ENCODE peak calls at places on chromosomes 3 and 15, in five cellular contexts. P is GM23338, U is HCT116, S is Panc1, V is A549. Q is an unnamed sample.

GRCh38 chr3:171770689-171771620 is 39.3 kb downstream of the PLD1 start:
- DNase-seq in P (peak), U (no peak), S (no peak), V (peak), Q (no peak)

GRCh38 chr3:179719048-179719734 is 66.4 kb downstream of the USP13 start:
- DNase-seq in P (peak), U (no peak), S (no peak), V (no peak), Q (no peak)

GRCh38 chr15:70098461-70099166 is 897 bp upstream of the TLE3 start:
- DNase-seq in P (peak), U (peak), S (no peak), V (peak), Q (no peak)

GRCh38 chr3:45701167-45701867 is 12.1 kb downstream of the SACM1L start:
- DNase-seq in P (peak), U (no peak), S (no peak), V (no peak), Q (no peak)

GRCh38 chr15:60392986-60393811 is 4.6 kb downstream of the ANXA2 start:
- DNase-seq in P (no peak), U (peak), S (peak), V (peak), Q (no peak)

GRCh38 chr15:35309886-35310285 is 224.8 kb upstream of the NANOGP8 start:
- DNase-seq in P (no peak), U (no peak), S (no peak), V (no peak), Q (no peak)

GRCh38 chr15:74873756-74874424 is 725 bp upstream of the SCAMP2 start:
- DNase-seq in P (peak), U (no peak), S (no peak), V (peak), Q (peak)

GRCh38 chr15:31365032-31365654 is 38.5 kb downstream of the KLF13 start:
- DNase-seq in P (no peak), U (no peak), S (no peak), V (no peak), Q (no peak)

GRCh38 chr15:25830844-25831443 is 32.2 kb downstream of the ATP10A start:
- DNase-seq in P (no peak), U (no peak), S (no peak), V (no peak), Q (no peak)

GRCh38 chr15:43854801-43855200 is 28.0 kb downstream of the WDR76 start:
- DNase-seq in P (no peak), U (no peak), S (no peak), V (no peak), Q (no peak)

GRCh38 chr15:39539466-39539865 is 41.4 kb upstream of the THBS1 start:
- DNase-seq in P (no peak), U (no peak), S (no peak), V (no peak), Q (no peak)

GRCh38 chr3:20323307-20323927 is 137.4 kb upstream of the SGO1 start:
- DNase-seq in P (no peak), U (no peak), S (no peak), V (no peak), Q (no peak)

GRCh38 chr15:66573719-66574641 is 8.2 kb upstream of the LCTL start:
- DNase-seq in P (no peak), U (no peak), S (no peak), V (no peak), Q (no peak)

GRCh38 chr15:64775551-64776401 is at the start of gene RBPMS2:
- DNase-seq in P (peak), U (no peak), S (no peak), V (peak), Q (no peak)

GRCh38 chr15:26804063-26804804 is 31.4 kb upstream of the GABRB3 start:
- DNase-seq in P (peak), U (no peak), S (no peak), V (no peak), Q (no peak)

DNA sequence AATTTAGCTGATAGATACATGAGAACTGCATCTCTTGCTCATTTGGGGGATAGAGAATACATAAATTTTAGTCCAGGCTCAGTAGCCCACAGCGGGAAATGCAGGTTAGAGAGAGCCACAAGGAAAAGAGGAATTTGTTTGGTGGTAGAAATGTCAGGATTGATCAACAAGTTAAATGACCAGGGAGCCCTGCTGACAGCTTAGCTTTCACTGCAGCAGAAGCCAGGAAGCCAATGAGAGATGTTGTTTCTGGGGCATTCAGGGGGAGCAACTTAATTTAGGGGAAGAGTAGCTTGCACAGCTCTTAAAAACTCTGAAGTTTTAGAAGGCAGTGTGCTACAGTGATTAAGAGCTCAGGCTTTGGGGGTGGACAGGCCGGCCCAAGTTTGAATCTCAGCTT is 22.7 kb downstream of the ARHGEF26 start:
- DNase-seq in P (peak), U (no peak), S (no peak), V (no peak), Q (no peak)
- TF ChIP-seq REST in P (no peak), U (no peak), S (no peak), V (no peak), Q (no peak)

DNA sequence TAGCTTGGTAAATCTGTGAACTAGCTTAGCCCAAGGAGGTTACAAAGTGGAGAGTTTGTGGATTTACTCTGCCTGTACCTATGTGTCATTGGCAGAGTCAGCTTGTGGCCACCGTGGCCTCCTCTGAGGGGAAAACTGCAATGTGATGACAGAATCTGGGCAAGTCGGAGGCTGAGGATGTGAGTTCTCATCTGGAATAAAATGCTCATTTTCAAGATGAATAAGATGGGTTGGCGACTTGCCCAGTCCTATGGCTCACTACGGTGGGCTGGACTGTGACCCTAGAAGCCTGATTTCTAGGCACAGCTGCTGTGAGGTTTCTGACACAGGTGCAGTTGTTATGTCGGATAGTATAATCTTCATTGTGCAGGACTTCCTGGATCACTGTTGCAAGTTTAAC is 83.7 kb downstream of the ETV5 start:
- DNase-seq in P (no peak), U (no peak), S (no peak), V (no peak), Q (no peak)
- TF ChIP-seq REST in P (no peak), U (no peak), S (no peak), V (no peak), Q (no peak)

DNA sequence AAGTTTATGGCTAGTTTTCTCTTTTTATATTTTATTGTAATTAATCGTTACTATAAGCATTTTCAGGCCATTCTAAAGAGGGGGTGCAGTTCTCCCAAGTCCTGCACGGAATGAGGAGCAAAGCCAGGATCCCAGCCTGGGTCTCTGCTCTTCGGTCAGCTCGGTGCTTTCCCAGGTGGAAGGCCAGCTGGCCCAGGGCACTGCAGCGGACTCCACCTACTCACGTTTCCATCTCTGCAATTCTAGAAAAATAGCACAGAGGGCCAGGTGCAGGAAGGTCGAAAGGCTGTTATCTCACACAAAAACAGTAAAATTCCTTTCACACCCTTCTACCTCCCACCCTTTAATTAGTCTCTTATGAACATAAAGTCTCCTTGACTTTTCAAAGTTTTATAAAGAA is 59.5 kb upstream of the HES1 start:
- DNase-seq in P (no peak), U (no peak), S (no peak), V (no peak), Q (no peak)
- TF ChIP-seq REST in P (no peak), U (no peak), S (no peak), V (no peak), Q (no peak)

DNA sequence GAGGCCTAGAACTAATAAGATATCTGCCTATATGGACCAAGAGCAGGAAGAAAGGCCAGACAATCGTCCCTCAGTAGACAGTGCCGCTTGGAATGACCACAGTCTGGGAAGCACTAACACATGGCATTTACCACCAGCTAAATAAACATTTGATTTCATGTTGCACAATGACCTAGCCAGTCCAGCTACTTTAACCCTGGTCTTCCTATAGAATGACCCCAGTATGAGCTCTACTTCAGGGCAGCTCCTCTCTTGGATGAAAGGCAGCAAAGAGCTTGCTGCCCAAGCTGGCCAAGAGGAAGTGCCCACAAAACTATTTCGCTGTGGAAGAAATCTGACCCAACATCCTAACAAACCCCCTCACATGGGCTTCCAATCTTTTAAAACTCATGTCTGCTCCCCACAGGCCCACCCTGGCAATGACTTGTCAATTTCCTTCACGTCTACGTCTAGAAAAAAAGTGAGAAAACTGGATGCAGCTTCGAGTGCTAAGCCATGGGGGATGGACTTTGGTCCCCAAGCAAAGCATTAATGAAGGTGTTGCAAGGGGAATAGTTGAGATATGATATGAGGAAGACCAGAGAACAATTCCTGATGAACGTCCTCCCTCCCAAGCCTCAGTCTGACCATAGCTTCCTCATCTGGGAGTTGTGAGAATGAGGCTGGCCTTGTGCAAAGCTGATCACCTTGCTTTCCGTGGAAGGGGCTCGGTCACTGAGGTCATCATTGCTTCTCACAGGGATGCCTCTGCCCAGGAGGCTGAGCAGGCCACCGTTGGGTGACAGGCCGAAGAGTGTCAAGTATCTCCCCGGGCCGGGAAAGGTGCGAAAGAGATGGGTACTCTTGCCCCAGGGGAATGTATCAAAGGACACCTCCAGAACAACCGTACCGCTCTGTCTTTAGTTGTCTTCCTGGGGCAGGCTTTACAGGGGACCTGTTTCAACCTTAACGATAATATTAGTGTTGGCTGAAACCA is 993 bp downstream of the SLC25A20 start:
- DNase-seq in P (no peak), U (no peak), S (no peak), V (no peak), Q (peak)
- TF ChIP-seq REST in P (no peak), U (no peak), S (no peak), V (no peak), Q (no peak)

GRCh38 chr15:57683481-57683880 is 23.0 kb upstream of the POLR2M start:
- DNase-seq in P (no peak), U (no peak), S (no peak), V (no peak), Q (no peak)

GRCh38 chr15:57676578-57676977 is 29.9 kb upstream of the POLR2M start:
- DNase-seq in P (no peak), U (no peak), S (no peak), V (no peak), Q (no peak)

GRCh38 chr15:57681011-57681410 is 25.5 kb upstream of the POLR2M start:
- DNase-seq in P (no peak), U (no peak), S (no peak), V (no peak), Q (no peak)

GRCh38 chr15:57677206-57677605 is 29.3 kb upstream of the POLR2M start:
- DNase-seq in P (no peak), U (no peak), S (no peak), V (no peak), Q (no peak)

GRCh38 chr15:57680021-57680420 is 26.5 kb upstream of the POLR2M start:
- DNase-seq in P (no peak), U (no peak), S (peak), V (no peak), Q (no peak)
- TF ChIP-seq REST in P (no peak), U (no peak), S (no peak), V (no peak), Q (no peak)

GRCh38 chr3:52428151-52429005 is 16.5 kb downstream of the SEMA3G start:
- DNase-seq in P (peak), U (peak), S (no peak), V (peak), Q (peak)
- TF ChIP-seq REST in P (no peak), U (no peak), S (no peak), V (no peak), Q (no peak)

GRCh38 chr3:112734718-112735350 is 93.9 kb upstream of the CCDC80 start:
- DNase-seq in P (peak), U (peak), S (peak), V (peak), Q (peak)
- TF ChIP-seq REST in P (no peak), U (no peak), S (no peak), V (no peak), Q (no peak)